ENCODE peak calls at places on chromosomes 11 and 22, in five cellular contexts. M is IMR-90, U is HCT116, E is mesendoderm, V is fibroblast of lung. C is an unnamed sample. For H3K36me3, the result is how much of the 10 kb centered on the place peaks cover.

GRCh38 chr11:127998421-127998820 is 588.9 kb downstream of the ETS1 start:
- DNase-seq in M (peak), U (no peak), E (no peak), V (peak), C (no peak)

GRCh38 chr22:19132153-19132552 is 1.0 kb downstream of the TSSK2 start:
- DNase-seq in M (no peak), U (no peak), E (no peak), V (no peak), C (no peak)

GRCh38 chr22:32661296-32661695 is 140.2 kb upstream of the TIMP3 start:
- DNase-seq in M (peak), U (no peak), E (no peak), V (peak), C (no peak)

GRCh38 chr11:83093634-83094033 is 21.9 kb upstream of the RAB30 start:
- DNase-seq in M (no peak), U (no peak), E (no peak), V (no peak), C (no peak)

GRCh38 chr22:22037229-22037628 is 54.6 kb upstream of the TOP3B start:
- DNase-seq in M (no peak), U (no peak), E (no peak), V (no peak), C (peak)

GRCh38 chr11:86303257-86303656 is 1.2 kb downstream of the HIKESHI start:
- DNase-seq in M (peak), U (no peak), E (peak), V (peak), C (no peak)

GRCh38 chr22:31870890-31871289 is 73.4 kb upstream of the YWHAH start:
- DNase-seq in M (peak), U (no peak), E (no peak), V (peak), C (no peak)

GRCh38 chr11:30196400-30197206 is 34.2 kb upstream of the FSHB start:
- DNase-seq in M (peak), U (peak), E (peak), V (peak), C (peak)

GRCh38 chr11:119380160-119380815 is 1.2 kb downstream of the USP2 start:
- DNase-seq in M (no peak), U (no peak), E (no peak), V (no peak), C (no peak)

GRCh38 chr11:61814242-61814957 is 2.4 kb downstream of the FADS1 start:
- DNase-seq in M (no peak), U (peak), E (peak), V (peak), C (no peak)

GRCh38 chr22:37996079-37996478 is 11.7 kb upstream of the SOX10 start:
- DNase-seq in M (no peak), U (no peak), E (no peak), V (no peak), C (no peak)

GRCh38 chr11:70527046-70527395 is 128.7 kb downstream of the CTTN start:
- DNase-seq in M (no peak), U (no peak), E (no peak), V (no peak), C (no peak)

GRCh38 chr11:63560506-63561179 is 2.5 kb downstream of the PLAAT2 start:
- DNase-seq in M (no peak), U (no peak), E (no peak), V (no peak), C (no peak)

GRCh38 chr11:36216061-36216615 is 73.1 kb downstream of the COMMD9 start:
- DNase-seq in M (peak), U (no peak), E (no peak), V (no peak), C (no peak)

GRCh38 chr11:120807414-120808150 is 216.3 kb upstream of the TBCEL start:
- DNase-seq in M (peak), U (no peak), E (peak), V (peak), C (no peak)

GRCh38 chr11:69905611-69906452 is 86.6 kb upstream of the FGF3 start:
- DNase-seq in M (no peak), U (no peak), E (peak), V (no peak), C (no peak)

GRCh38 chr22:39954584-39955055 is 5.6 kb upstream of the TMA7B start:
- DNase-seq in M (peak), U (no peak), E (no peak), V (peak), C (no peak)

GRCh38 chr11:47950396-47950795 is 30.0 kb upstream of the PTPRJ start:
- DNase-seq in M (no peak), U (no peak), E (no peak), V (peak), C (peak)

GRCh38 chr11:8841899-8842298 is 69.1 kb upstream of the AKIP1 start:
- DNase-seq in M (peak), U (no peak), E (no peak), V (peak), C (no peak)

GRCh38 chr11:8384199-8384821 is 120.6 kb upstream of the LMO1 start:
- DNase-seq in M (no peak), U (no peak), E (peak), V (peak), C (no peak)

GRCh38 chr22:20226077-20226716 is 41.9 kb downstream of the RTN4R start:
- DNase-seq in M (no peak), U (no peak), E (no peak), V (no peak), C (no peak)

GRCh38 chr11:58845342-58845741 is 838 bp upstream of the GLYATL2 start:
- DNase-seq in M (no peak), U (no peak), E (no peak), V (no peak), C (no peak)

GRCh38 chr22:22730655-22731373 is 86.4 kb downstream of the GGTLC2 start:
- DNase-seq in M (no peak), U (no peak), E (no peak), V (no peak), C (no peak)

GRCh38 chr11:61972796-61973602 is 5.6 kb upstream of the FTH1 start:
- DNase-seq in M (peak), U (no peak), E (no peak), V (no peak), C (no peak)

DNA sequence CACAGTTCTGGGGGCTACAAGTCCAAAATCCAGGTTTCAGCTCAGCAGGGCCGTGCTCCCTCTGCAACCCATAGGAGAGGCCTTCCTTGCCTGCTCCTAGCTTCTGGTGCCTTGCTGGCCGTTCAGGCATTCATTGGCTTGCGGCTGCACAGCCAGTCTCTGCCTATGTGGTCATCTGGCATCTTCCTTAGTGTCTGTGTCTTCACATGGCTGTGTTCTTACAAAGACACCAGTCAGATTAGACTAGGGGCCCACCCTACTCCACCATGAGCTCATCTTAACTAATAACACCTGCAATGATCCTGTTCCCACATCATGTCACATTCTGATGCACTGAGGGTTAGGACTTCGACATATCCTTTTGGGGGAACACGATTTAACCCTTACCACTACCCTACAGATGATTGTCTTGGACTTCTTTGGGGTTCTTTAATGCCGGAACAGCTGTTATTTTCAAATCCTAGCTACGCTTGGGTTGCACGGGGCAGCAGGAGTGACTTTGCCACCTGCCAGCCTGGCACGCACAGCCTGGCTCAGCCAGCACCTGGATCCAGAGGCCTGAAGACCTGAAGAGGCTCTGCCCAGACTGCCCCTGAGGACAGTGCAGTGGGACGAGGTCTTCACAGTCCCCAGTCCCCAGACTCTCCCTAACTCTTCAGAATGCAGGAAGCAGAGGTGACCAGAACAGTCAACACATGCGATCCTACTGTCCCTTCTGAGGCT is 7.7 kb upstream of the NEAT1 start:
- DNase-seq in M (peak), U (no peak), E (no peak), V (peak), C (no peak)
- H3K4me2 ChIP-seq in M (no peak), U (no peak), E (no peak), V (no peak), C (no peak)

DNA sequence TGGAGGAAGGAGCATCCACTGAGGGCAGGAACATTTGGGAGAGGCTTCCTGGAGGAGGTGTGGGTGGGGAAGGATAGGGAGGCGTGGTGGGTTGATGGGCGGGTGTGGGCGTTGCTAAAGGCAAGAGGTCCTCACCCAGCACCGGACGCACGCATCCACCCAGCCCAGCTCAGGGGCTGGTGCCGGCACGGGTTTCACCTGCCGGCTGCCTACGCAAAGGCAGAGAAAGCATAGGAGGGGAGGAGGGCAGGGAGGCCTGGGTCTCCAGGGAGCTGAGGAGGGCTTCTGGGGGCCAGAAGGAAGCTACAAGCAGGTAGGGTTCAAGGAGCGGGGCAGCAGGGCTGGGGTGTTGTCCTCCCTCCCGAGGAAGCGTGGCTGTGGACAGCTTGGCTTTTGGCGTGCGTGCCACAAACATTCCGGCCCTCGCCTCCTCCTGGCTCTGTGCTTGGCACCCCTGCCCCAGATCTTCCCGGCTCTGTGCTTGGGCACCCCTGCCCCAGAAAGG is 7.8 kb downstream of the SSH3 start:
- DNase-seq in M (no peak), U (no peak), E (no peak), V (no peak), C (no peak)
- H3K36me3 ChIP-seq in M (under half), U (under half), E (under half), V (under half), C (under half)

DNA sequence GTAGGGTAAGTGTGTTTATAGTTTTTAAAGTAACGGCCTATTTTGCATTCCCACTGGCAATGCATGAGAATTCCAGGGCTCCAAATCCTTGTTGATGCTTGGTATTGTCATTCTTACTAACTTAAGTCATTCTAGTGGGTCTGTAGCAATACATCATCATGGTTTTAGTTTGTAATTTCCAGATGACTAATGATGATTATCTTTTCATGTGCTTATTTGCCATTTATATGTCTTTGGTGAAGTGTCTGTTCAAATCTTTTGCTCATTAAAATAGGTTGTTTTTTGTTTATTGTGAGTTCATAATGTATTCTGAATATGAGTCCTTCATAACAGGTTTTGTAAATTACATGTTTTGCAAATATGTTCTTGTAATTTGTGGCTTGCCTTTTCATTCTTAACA is 31.2 kb downstream of the MTMR3 start:
- DNase-seq in M (peak), U (no peak), E (peak), V (peak), C (no peak)
- H3K9ac ChIP-seq in M (no peak), U (no peak), E (no peak), V (no peak), C (no peak)

GRCh38 chr11:406796-407650 is 7.8 kb downstream of the SIGIRR start:
- DNase-seq in M (peak), U (peak), E (peak), V (peak), C (peak)
- H3K4me2 ChIP-seq in M (peak), U (peak), E (peak), V (peak), C (peak)

DNA sequence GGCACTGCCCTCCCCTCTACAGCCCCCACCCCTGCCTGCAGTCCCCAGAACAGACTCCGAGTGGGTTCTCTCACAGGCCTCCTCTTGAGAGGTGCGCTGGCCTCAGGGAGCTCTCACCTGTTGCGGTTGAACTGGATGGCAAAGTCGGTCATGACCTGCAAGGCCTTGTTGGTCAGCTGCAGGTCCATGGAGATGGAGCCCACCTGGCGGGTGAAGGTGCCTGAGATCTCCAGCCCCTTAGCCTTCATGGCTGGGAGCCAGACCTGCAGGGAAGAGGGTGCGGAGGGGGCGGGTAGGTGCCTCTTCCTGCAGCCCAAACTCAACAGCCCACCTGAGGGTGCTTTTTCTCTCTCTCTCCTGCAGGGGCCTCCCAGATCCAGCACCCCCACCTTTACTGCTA is 18.7 kb upstream of the RASL10A start:
- DNase-seq in M (no peak), U (no peak), E (no peak), V (no peak), C (no peak)
- H3K36me3 ChIP-seq in M (under half), U (under half), E (under half), V (under half), C (under half)

GRCh38 chr22:47052236-47053012 is 290.0 kb downstream of the TBC1D22A start:
- DNase-seq in M (no peak), U (no peak), E (no peak), V (no peak), C (no peak)
- H3K9ac ChIP-seq in M (no peak), U (no peak), E (no peak), V (no peak), C (no peak)

DNA sequence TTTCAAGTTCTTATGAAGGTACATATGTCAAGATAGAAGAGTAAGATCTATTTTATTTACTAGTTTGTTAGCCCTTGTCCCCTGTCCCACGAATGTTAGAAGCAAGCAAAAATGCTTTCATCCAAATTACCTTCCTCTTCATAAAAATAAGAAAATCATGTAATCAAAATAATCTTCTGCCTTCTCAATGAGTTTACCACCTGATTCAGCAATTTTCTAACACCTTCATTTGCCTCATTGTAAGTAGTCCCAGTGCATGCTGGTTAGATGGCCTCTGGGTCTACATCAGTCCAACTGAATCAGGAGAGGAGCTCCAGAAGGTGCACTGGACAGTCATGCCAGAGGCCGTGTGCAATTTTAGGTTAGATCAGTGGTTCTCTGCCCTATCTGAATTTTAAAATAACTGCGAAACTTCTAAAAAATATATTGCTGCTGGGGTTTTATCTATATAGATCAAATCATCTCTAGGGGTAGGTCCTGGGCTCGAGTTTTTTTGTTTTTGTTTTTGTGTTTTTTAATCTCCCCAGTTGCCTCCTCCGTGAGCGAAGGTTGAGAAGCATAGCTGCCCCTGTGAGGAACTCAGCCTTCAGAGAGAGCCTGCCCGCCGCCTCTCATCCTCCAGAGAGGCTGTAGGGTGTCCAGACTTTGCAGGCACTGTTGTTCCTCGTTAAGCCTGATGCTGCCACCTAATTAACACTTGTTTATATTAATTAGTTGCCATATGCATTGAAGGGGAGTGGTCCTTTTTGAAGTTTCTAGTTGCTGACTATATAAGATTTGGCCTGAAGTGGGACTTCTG is 32.2 kb downstream of the C22orf31 start:
- DNase-seq in M (no peak), U (no peak), E (no peak), V (no peak), C (no peak)
- H3K4me2 ChIP-seq in M (no peak), U (peak), E (peak), V (no peak), C (no peak)

DNA sequence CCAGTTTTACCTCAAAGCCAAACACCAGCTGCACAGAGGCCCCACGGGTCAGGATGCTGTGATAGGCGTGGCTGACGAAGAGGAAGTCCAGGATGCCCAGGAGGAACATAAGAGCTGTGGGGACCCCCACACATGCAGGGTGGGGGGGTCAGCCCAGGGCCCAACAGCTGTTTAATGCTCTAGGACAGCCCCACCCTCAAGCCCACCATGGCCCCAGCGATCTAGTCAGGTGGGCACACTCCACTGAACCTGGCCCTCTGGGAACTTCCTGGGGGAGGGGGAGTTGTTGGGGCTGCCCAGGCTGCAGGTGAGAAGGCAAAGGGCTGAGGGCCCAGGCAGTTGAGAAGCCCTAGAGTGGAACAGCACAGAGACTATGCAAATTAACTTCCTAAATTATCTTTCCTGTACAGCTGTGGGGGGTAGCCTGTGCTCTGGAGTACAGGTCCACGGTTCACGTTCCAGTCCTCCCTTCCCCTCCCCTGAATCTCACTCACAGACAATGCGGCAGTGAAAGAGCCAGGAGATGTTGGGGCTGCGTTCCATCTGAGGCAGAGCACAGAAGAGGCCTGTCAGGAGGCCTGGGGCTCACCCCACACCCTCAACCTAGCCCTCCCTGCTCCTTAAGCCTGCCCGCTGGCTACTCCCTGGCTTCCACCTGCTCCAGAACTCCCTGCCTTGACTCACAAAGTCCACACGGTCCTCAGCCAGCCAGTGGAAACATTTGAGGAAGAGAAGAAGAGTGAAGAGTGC is 1.9 kb downstream of the SYVN1 start:
- DNase-seq in M (no peak), U (no peak), E (no peak), V (no peak), C (peak)
- H3K36me3 ChIP-seq in M (half or more), U (under half), E (under half), V (under half), C (under half)

GRCh38 chr11:111357150-111358037 is 21.7 kb downstream of the POU2AF1 start:
- DNase-seq in M (no peak), U (no peak), E (peak), V (no peak), C (peak)
- H3K9ac ChIP-seq in M (no peak), U (no peak), E (no peak), V (no peak), C (no peak)

GRCh38 chr11:96013459-96014213 is 89.7 kb upstream of the MTMR2 start:
- DNase-seq in M (no peak), U (no peak), E (peak), V (no peak), C (no peak)
- H3K4me2 ChIP-seq in M (no peak), U (peak), E (no peak), V (no peak), C (no peak)

C was measured in Karpas-422.